ENCODE peak calls at places on chromosomes 16 and 17, in four cellular contexts. W, V, F and X are unnamed samples.

GRCh38 chr17:68499587-68499986 is 12.6 kb upstream of the PRKAR1A start:
- DNase-seq in F (no peak), W (no peak), V (no peak), X (no peak)

GRCh38 chr17:8877984-8878383 is 10.5 kb upstream of the PIK3R6 start:
- DNase-seq in F (no peak), V (no peak), W (no peak), X (no peak)

GRCh38 chr16:5336898-5337297 is 239.3 kb upstream of the EEF2KMT start:
- DNase-seq in F (no peak), V (no peak), W (peak), X (no peak)

GRCh38 chr17:41777579-41778188 is 8.8 kb downstream of the JUP start:
- DNase-seq in F (peak), V (peak), W (no peak), X (peak)

GRCh38 chr17:35981246-35981645 is at the start of gene CCL16:
- DNase-seq in W (no peak), F (no peak), V (no peak), X (no peak)

GRCh38 chr17:31696184-31696602 is 162.9 kb downstream of the COPRS start:
- DNase-seq in W (peak), F (peak), V (peak), X (peak)

GRCh38 chr17:55005520-55005919 is 37.0 kb downstream of the STXBP4 start:
- DNase-seq in F (no peak), W (peak), V (peak), X (no peak)

GRCh38 chr16:86864586-86864985 is 286.2 kb downstream of the FOXL1 start:
- DNase-seq in W (no peak), F (no peak), V (no peak), X (no peak)

GRCh38 chr17:11704041-11704440 is 105.8 kb downstream of the DNAH9 start:
- DNase-seq in W (no peak), F (no peak), V (no peak), X (no peak)

GRCh38 chr17:76419576-76420245 is 33.2 kb downstream of the UBE2O start:
- DNase-seq in W (no peak), F (no peak), V (no peak), X (no peak)

GRCh38 chr17:10318540-10318939 is 54.3 kb downstream of the MYH13 start:
- DNase-seq in V (no peak), W (no peak), F (no peak), X (no peak)

GRCh38 chr17:74427048-74427762 is 4.7 kb upstream of the GPRC5C start:
- DNase-seq in W (peak), V (no peak), F (peak), X (no peak)

GRCh38 chr17:54099221-54099620 is 276.5 kb downstream of the KIF2B start:
- DNase-seq in F (no peak), V (no peak), W (no peak), X (no peak)

GRCh38 chr17:78375401-78376079 is 2.9 kb upstream of the PGS1 start:
- DNase-seq in W (no peak), F (peak), V (peak), X (peak)

GRCh38 chr17:15513058-15513858 is 45.8 kb upstream of the CDRT4 start:
- DNase-seq in F (no peak), V (peak), W (no peak), X (no peak)

GRCh38 chr17:38958326-38958725 is 8.9 kb downstream of the FBXO47 start:
- DNase-seq in V (peak), F (no peak), W (no peak), X (no peak)

GRCh38 chr17:79834575-79835469 is 4.4 kb downstream of the CBX4 start:
- DNase-seq in W (peak), F (peak), V (no peak), X (peak)

GRCh38 chr16:88994704-88995103 is 17.7 kb upstream of the CBFA2T3 start:
- DNase-seq in F (no peak), W (no peak), V (no peak), X (no peak)

GRCh38 chr16:88993946-88994600 is 17.1 kb upstream of the CBFA2T3 start:
- DNase-seq in W (no peak), F (no peak), V (no peak), X (no peak)

GRCh38 chr16:88995194-88995593 is 18.2 kb upstream of the CBFA2T3 start:
- DNase-seq in W (no peak), V (no peak), F (no peak), X (no peak)

GRCh38 chr16:88993006-88993787 is 16.2 kb upstream of the CBFA2T3 start:
- DNase-seq in V (no peak), F (no peak), W (peak), X (no peak)

DNA sequence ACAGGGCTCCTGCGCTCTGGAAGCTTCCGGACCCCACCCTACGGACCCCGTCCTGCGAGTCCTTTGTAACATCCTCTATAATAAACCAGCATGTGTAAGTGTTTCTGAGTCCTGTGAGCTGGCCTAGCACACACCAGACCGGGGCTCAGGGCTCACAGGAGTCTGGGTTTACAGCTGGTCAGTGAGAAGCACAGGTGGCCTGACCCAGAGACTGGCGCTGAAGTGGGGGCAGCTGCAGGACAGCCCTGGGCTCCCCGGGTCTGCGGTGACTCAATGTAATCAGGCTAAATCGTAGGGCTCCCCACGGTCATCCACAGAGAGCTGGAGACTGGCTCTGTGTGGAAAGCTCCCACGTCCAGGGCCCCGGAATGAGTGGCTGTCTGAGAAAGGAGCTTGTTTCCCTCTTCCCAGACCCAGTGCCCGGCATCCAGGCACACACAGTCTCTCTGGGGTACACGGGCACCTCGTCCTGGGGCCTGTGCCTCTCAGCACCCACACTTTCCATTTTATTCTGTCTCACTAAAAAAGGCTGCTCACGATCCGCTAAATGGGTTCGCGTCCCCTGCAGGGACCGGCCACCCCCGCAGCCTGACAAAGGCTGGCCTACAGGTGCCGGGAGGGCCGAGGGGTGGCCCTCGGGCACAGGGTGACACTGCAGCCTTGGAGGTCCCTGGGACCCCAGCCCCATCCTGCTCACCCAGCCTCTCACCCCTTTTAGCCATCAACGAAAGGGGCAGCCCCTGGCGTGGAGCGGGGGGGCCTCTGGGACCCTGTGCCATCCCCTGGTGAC is 18.9 kb upstream of the CBFA2T3 start:
- DNase-seq in V (no peak), W (no peak), F (no peak), X (no peak)
- H3K27ac ChIP-seq in V (no peak), W (no peak), F (no peak), X (no peak)

DNA sequence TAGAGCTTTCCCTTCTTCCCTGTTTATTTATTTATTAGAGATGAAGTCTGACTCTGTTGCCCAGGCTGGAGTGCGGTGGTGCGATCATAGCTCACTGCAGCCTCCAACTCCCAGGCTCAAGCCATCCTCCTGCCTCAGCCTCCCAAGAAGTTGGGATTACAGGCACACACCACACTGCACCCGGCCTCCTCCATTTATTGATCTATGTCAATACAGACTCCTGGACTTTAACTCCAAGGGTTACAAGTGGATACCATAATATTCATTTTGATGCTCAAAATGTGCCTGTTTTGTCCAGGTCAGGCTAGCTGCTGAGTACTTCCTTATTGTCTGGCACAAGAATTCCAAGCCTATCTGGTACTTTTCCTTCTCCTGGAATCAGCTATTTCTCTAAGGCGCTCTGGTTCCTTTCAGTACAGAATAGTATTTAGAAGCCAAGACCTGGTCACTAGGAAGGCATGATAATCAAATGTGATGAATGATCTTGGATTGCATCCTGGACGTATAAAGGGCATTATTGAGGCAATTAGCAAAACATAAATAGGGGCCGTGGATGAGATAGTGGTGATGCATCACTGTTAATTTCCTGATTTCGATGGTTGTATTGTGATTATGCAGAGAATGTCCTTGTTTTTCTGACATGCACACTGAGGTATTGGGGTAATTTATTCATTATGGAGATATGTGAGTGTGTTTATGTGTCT is 21.7 kb downstream of the IL4R start:
- DNase-seq in F (no peak), W (no peak), V (peak), X (no peak)
- H3K27ac ChIP-seq in F (no peak), W (no peak), V (peak), X (no peak)

GRCh38 chr16:692356-693108 is 2.3 kb upstream of the WDR24 start:
- DNase-seq in F (no peak), V (no peak), W (no peak), X (no peak)

GRCh38 chr16:686459-687260 is 2.5 kb upstream of the JMJD8 start:
- DNase-seq in W (no peak), V (no peak), F (no peak), X (no peak)

GRCh38 chr16:687499-687898 is 2.7 kb downstream of the WDR24 start:
- DNase-seq in V (no peak), W (no peak), F (no peak), X (no peak)

GRCh38 chr16:685967-686366 is 1.8 kb upstream of the JMJD8 start:
- DNase-seq in W (peak), V (peak), F (no peak), X (peak)

DNA sequence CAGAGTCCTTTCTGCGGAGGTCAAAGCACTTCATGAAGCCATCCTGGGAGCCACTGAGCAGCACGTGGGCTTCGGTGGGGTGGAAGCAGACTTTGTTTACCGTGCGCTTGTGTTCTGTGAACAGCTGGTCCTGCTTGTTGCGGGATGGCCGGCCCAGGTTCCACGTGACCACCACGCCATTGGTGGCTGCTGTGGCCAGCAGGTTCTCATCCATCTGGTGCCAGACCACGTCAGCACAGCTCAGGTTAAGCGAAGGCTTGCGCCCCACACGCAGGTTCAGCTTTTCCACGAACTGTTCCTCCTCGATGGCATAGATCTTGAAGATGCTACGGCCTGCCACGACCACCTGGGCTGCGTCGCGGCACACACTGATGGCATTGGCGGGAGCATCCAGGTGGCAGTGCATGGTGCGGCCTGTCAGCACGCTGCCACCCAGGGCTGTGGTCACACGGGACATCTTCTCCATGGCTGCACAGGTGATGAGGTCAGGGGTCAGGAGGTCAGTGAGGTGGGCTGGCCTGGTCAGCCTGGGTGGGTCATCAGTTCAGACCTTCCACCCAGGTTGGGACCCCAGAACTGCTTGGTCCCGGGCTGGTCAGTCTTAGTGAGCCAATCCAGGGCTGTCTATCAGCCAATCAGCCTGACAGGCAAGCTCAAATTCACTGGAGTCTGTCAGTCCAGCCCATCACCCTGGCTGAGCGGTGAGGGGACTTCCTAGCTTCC is 862 bp downstream of the WDR24 start:
- DNase-seq in F (no peak), W (no peak), V (no peak), X (no peak)
- H3K27ac ChIP-seq in F (peak), W (no peak), V (peak), X (peak)

GRCh38 chr17:44053130-44053872 is 13.2 kb downstream of the LSM12 start:
- DNase-seq in V (no peak), W (no peak), F (no peak), X (no peak)
- H3K27ac ChIP-seq in V (no peak), W (no peak), F (no peak), X (no peak)

DNA sequence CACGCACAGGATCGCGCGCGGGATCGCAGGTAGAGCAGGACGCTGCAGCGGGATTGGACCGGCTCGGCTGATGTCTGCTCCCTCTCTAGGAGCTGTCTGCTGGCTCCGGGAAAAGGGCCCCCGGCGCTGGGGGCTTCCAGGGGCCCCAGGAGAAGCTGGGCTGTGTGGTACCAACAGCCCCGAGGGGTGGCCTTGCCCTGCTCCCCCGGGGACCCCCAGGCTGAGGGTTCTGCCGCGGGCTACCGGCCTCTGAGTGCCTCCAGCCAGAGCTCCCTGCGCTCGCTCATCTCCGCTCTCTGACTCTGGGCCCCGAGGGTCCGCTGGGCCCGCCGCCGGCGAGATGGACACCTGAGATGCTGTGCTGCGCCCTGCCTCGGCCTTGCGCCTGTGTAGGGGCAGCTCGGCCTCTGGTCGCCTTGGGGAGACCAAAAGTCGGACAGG is 1.4 kb upstream of the PAQR4 start:
- DNase-seq in W (no peak), V (no peak), F (no peak), X (no peak)
- H3K27ac ChIP-seq in W (no peak), V (no peak), F (no peak), X (no peak)